ENCODE peak calls at places on chromosome 4, in six cellular contexts. T is ecto neural progenitor cell; M is stimulated activated CD4-positive, alpha-beta T cell treated with anti-CD3 and anti-CD28 coated beads, Interleukin-1b, Interleukin-23, amount 100 ng/mL, for 48 hours; V is midbrain; X is T-helper 1 cell; D is NCI-H1092 treated with DMSO at 0.1 percent for 48 hours. E is an unnamed sample.

GRCh38 chr4:110197421-110198398 is 705 bp downstream of the ELOVL6 start:
- DNase-seq in T (peak), M (peak), V (peak), X (peak), D (peak), E (no peak)

GRCh38 chr4:61461956-61462355 is 261.8 kb downstream of the ADGRL3 start:
- DNase-seq in T (no peak), M (no peak), V (no peak), X (no peak), D (no peak), E (no peak)

GRCh38 chr4:88110826-88111225 is 47.6 kb downstream of the ABCG2 start:
- DNase-seq in T (no peak), M (no peak), V (no peak), X (no peak), D (peak), E (no peak)

GRCh38 chr4:94523617-94524016 is 71.9 kb downstream of the PDLIM5 start:
- DNase-seq in T (no peak), M (no peak), V (no peak), X (no peak), D (no peak), E (no peak)

GRCh38 chr4:13264126-13264525 is 220.0 kb downstream of the RAB28 start:
- DNase-seq in T (no peak), M (no peak), V (no peak), X (no peak), D (no peak), E (no peak)

GRCh38 chr4:6362896-6363295 is 93.2 kb downstream of the WFS1 start:
- DNase-seq in T (peak), M (no peak), V (no peak), X (peak), D (no peak), E (no peak)

GRCh38 chr4:151035321-151035720 is 20.2 kb upstream of the LRBA start:
- DNase-seq in T (no peak), M (no peak), V (no peak), X (no peak), D (peak), E (peak)

GRCh38 chr4:100880012-100880411 is 362.2 kb upstream of the EMCN start:
- DNase-seq in T (no peak), M (no peak), V (no peak), X (no peak), D (no peak), E (no peak)

GRCh38 chr4:121728066-121728465 is 31.3 kb upstream of the ANXA5 start:
- DNase-seq in T (no peak), M (no peak), V (no peak), X (no peak), D (no peak), E (no peak)

GRCh38 chr4:1201851-1202525 is 29.6 kb upstream of the SPON2 start:
- DNase-seq in T (no peak), M (peak), V (no peak), X (peak), D (no peak), E (no peak)